ENCODE peak calls at places on chromosomes 13 and 19, in seven cellular contexts. E, F, G, H, R, S and Q are unnamed samples.

GRCh38 chr19:5974721-5975387 is 3.1 kb downstream of the RANBP3 start:
- DNase-seq in S (no peak), R (no peak), H (no peak), F (no peak), G (no peak), E (no peak), Q (peak; percentile 41)

GRCh38 chr19:3397266-3398022 is 31.1 kb downstream of the NFIC start:
- DNase-seq in H (no peak), E (no peak), F (no peak), R (no peak), G (peak; percentile 32), S (no peak), Q (no peak)

GRCh38 chr13:37944476-37945442 is 75.2 kb upstream of the TRPC4 start:
- DNase-seq in R (no peak), S (no peak), F (no peak), H (no peak), E (no peak), G (peak; percentile 22), Q (no peak)

GRCh38 chr19:17346109-17346671 is 8.8 kb downstream of the GTPBP3 start:
- DNase-seq in H (no peak), S (peak; percentile 67), R (peak; percentile 58), F (peak; percentile 82), G (peak; percentile 54), E (peak; percentile 51), Q (peak; percentile 71)

GRCh38 chr13:95378603-95379002 is 77.4 kb upstream of the ABCC4 start:
- DNase-seq in H (no peak), R (no peak), E (no peak), F (no peak), G (no peak), S (no peak), Q (no peak)

GRCh38 chr19:3782330-3782729 is 3.9 kb downstream of the MATK start:
- DNase-seq in H (no peak), G (no peak), F (no peak), R (no peak), E (no peak), S (no peak), Q (no peak)

GRCh38 chr19:42313840-42314755 is 989 bp downstream of the TMEM145 start:
- DNase-seq in E (no peak), H (no peak), G (no peak), S (no peak), R (no peak), F (no peak), Q (no peak)

GRCh38 chr13:31134055-31134711 is 27.5 kb downstream of the HSPH1 start:
- DNase-seq in H (no peak), G (no peak), E (no peak), F (no peak), S (no peak), R (no peak), Q (no peak)

GRCh38 chr19:34534206-34534605 is 52.6 kb downstream of the WTIP start:
- DNase-seq in G (no peak), S (no peak), R (no peak), E (no peak), F (no peak), H (no peak), Q (no peak)

GRCh38 chr13:98706446-98707110 is 45.9 kb downstream of the SLC15A1 start:
- DNase-seq in S (no peak), F (no peak), E (peak; percentile 77), R (no peak), H (no peak), G (no peak), Q (no peak)